ENCODE peak calls at places on chromosome X, in nine cellular contexts. One of them, this sample, is unnamed.

GRCh38 chrX:134172588-134173259 is 64.3 kb upstream of the CCDC160 start:
- DNase-seq in ACHN: no peak
- DNase-seq in activated T-cell treated with anti-CD3 and anti-CD28 coated beads, Interleukin-2, amount 50 U/mL, for 48 hours: peak
- DNase-seq in SK-N-DZ: no peak
- DNase-seq in activated CD8-positive, alpha-beta memory T cell treated with anti-CD3 and anti-CD28 coated beads for 4 hours: no peak
- DNase-seq in COLO829: no peak
- DNase-seq in sciatic nerve: peak
- DNase-seq in cerebellar cortex: no peak
- DNase-seq in heart left ventricle: peak
- DNase-seq in this sample: peak

GRCh38 chrX:78659955-78660354 is 827 bp upstream of the RTL3 start:
- DNase-seq in ACHN: no peak
- DNase-seq in activated T-cell treated with anti-CD3 and anti-CD28 coated beads, Interleukin-2, amount 50 U/mL, for 48 hours: no peak
- DNase-seq in SK-N-DZ: no peak
- DNase-seq in activated CD8-positive, alpha-beta memory T cell treated with anti-CD3 and anti-CD28 coated beads for 4 hours: no peak
- DNase-seq in COLO829: no peak
- DNase-seq in sciatic nerve: no peak
- DNase-seq in cerebellar cortex: no peak
- DNase-seq in heart left ventricle: no peak
- DNase-seq in this sample: no peak

GRCh38 chrX:41258871-41259270 is 75.1 kb upstream of the DDX3X start:
- DNase-seq in ACHN: no peak
- DNase-seq in activated T-cell treated with anti-CD3 and anti-CD28 coated beads, Interleukin-2, amount 50 U/mL, for 48 hours: no peak
- DNase-seq in SK-N-DZ: no peak
- DNase-seq in activated CD8-positive, alpha-beta memory T cell treated with anti-CD3 and anti-CD28 coated beads for 4 hours: no peak
- DNase-seq in COLO829: no peak
- DNase-seq in sciatic nerve: no peak
- DNase-seq in cerebellar cortex: no peak
- DNase-seq in heart left ventricle: no peak
- DNase-seq in this sample: no peak

GRCh38 chrX:115058276-115058675 is 40.9 kb upstream of the IL13RA2 start:
- DNase-seq in ACHN: no peak
- DNase-seq in activated T-cell treated with anti-CD3 and anti-CD28 coated beads, Interleukin-2, amount 50 U/mL, for 48 hours: no peak
- DNase-seq in SK-N-DZ: no peak
- DNase-seq in activated CD8-positive, alpha-beta memory T cell treated with anti-CD3 and anti-CD28 coated beads for 4 hours: no peak
- DNase-seq in COLO829: no peak
- DNase-seq in sciatic nerve: no peak
- DNase-seq in cerebellar cortex: no peak
- DNase-seq in heart left ventricle: peak
- DNase-seq in this sample: no peak

GRCh38 chrX:65697915-65698796 is 30.7 kb downstream of the MSN start:
- DNase-seq in ACHN: no peak
- DNase-seq in activated T-cell treated with anti-CD3 and anti-CD28 coated beads, Interleukin-2, amount 50 U/mL, for 48 hours: peak
- DNase-seq in SK-N-DZ: no peak
- DNase-seq in activated CD8-positive, alpha-beta memory T cell treated with anti-CD3 and anti-CD28 coated beads for 4 hours: peak
- DNase-seq in COLO829: peak
- DNase-seq in sciatic nerve: no peak
- DNase-seq in cerebellar cortex: no peak
- DNase-seq in heart left ventricle: peak
- DNase-seq in this sample: no peak

GRCh38 chrX:96372313-96373046 is 312.2 kb upstream of the DIAPH2 start:
- DNase-seq in ACHN: peak
- DNase-seq in activated T-cell treated with anti-CD3 and anti-CD28 coated beads, Interleukin-2, amount 50 U/mL, for 48 hours: no peak
- DNase-seq in SK-N-DZ: peak
- DNase-seq in activated CD8-positive, alpha-beta memory T cell treated with anti-CD3 and anti-CD28 coated beads for 4 hours: no peak
- DNase-seq in COLO829: peak
- DNase-seq in sciatic nerve: no peak
- DNase-seq in cerebellar cortex: peak
- DNase-seq in heart left ventricle: peak
- DNase-seq in this sample: peak

GRCh38 chrX:119682019-119682989 is 10.7 kb downstream of the SEPTIN6 start:
- DNase-seq in ACHN: no peak
- DNase-seq in activated T-cell treated with anti-CD3 and anti-CD28 coated beads, Interleukin-2, amount 50 U/mL, for 48 hours: peak
- DNase-seq in SK-N-DZ: no peak
- DNase-seq in activated CD8-positive, alpha-beta memory T cell treated with anti-CD3 and anti-CD28 coated beads for 4 hours: no peak
- DNase-seq in COLO829: no peak
- DNase-seq in sciatic nerve: no peak
- DNase-seq in cerebellar cortex: no peak
- DNase-seq in heart left ventricle: no peak
- DNase-seq in this sample: no peak

GRCh38 chrX:37879692-37880091 is 32.3 kb upstream of the DYNLT3 start:
- DNase-seq in ACHN: no peak
- DNase-seq in activated T-cell treated with anti-CD3 and anti-CD28 coated beads, Interleukin-2, amount 50 U/mL, for 48 hours: no peak
- DNase-seq in SK-N-DZ: no peak
- DNase-seq in activated CD8-positive, alpha-beta memory T cell treated with anti-CD3 and anti-CD28 coated beads for 4 hours: no peak
- DNase-seq in COLO829: no peak
- DNase-seq in sciatic nerve: no peak
- DNase-seq in cerebellar cortex: no peak
- DNase-seq in heart left ventricle: no peak
- DNase-seq in this sample: no peak

GRCh38 chrX:101759000-101759399 is 99.3 kb upstream of the ARMCX2 start:
- DNase-seq in ACHN: peak
- DNase-seq in activated T-cell treated with anti-CD3 and anti-CD28 coated beads, Interleukin-2, amount 50 U/mL, for 48 hours: peak
- DNase-seq in SK-N-DZ: peak
- DNase-seq in activated CD8-positive, alpha-beta memory T cell treated with anti-CD3 and anti-CD28 coated beads for 4 hours: no peak
- DNase-seq in COLO829: no peak
- DNase-seq in sciatic nerve: no peak
- DNase-seq in cerebellar cortex: peak
- DNase-seq in heart left ventricle: peak
- DNase-seq in this sample: no peak

GRCh38 chrX:143754183-143754582 is 33.6 kb upstream of the SPANXN2 start:
- DNase-seq in ACHN: no peak
- DNase-seq in activated T-cell treated with anti-CD3 and anti-CD28 coated beads, Interleukin-2, amount 50 U/mL, for 48 hours: no peak
- DNase-seq in SK-N-DZ: no peak
- DNase-seq in activated CD8-positive, alpha-beta memory T cell treated with anti-CD3 and anti-CD28 coated beads for 4 hours: no peak
- DNase-seq in COLO829: no peak
- DNase-seq in sciatic nerve: no peak
- DNase-seq in cerebellar cortex: no peak
- DNase-seq in heart left ventricle: no peak
- DNase-seq in this sample: no peak

GRCh38 chrX:105460366-105460765 is 239.9 kb upstream of the TEX13A start:
- DNase-seq in ACHN: no peak
- DNase-seq in activated T-cell treated with anti-CD3 and anti-CD28 coated beads, Interleukin-2, amount 50 U/mL, for 48 hours: no peak
- DNase-seq in SK-N-DZ: no peak
- DNase-seq in activated CD8-positive, alpha-beta memory T cell treated with anti-CD3 and anti-CD28 coated beads for 4 hours: no peak
- DNase-seq in COLO829: no peak
- DNase-seq in sciatic nerve: no peak
- DNase-seq in cerebellar cortex: no peak
- DNase-seq in heart left ventricle: no peak
- DNase-seq in this sample: no peak

GRCh38 chrX:134525086-134525792 is 65.3 kb downstream of the HPRT1 start:
- DNase-seq in ACHN: no peak
- DNase-seq in activated T-cell treated with anti-CD3 and anti-CD28 coated beads, Interleukin-2, amount 50 U/mL, for 48 hours: no peak
- DNase-seq in SK-N-DZ: no peak
- DNase-seq in activated CD8-positive, alpha-beta memory T cell treated with anti-CD3 and anti-CD28 coated beads for 4 hours: no peak
- DNase-seq in COLO829: no peak
- DNase-seq in sciatic nerve: no peak
- DNase-seq in cerebellar cortex: no peak
- DNase-seq in heart left ventricle: no peak
- DNase-seq in this sample: no peak

GRCh38 chrX:24282381-24283121 is 31.3 kb downstream of the SUPT20HL2 start:
- DNase-seq in ACHN: no peak
- DNase-seq in activated T-cell treated with anti-CD3 and anti-CD28 coated beads, Interleukin-2, amount 50 U/mL, for 48 hours: no peak
- DNase-seq in SK-N-DZ: peak
- DNase-seq in activated CD8-positive, alpha-beta memory T cell treated with anti-CD3 and anti-CD28 coated beads for 4 hours: no peak
- DNase-seq in COLO829: no peak
- DNase-seq in sciatic nerve: no peak
- DNase-seq in cerebellar cortex: no peak
- DNase-seq in heart left ventricle: no peak
- DNase-seq in this sample: no peak

GRCh38 chrX:106899276-106899675 is 3.9 kb downstream of the RIPPLY1 start:
- DNase-seq in ACHN: no peak
- DNase-seq in activated T-cell treated with anti-CD3 and anti-CD28 coated beads, Interleukin-2, amount 50 U/mL, for 48 hours: no peak
- DNase-seq in SK-N-DZ: no peak
- DNase-seq in activated CD8-positive, alpha-beta memory T cell treated with anti-CD3 and anti-CD28 coated beads for 4 hours: no peak
- DNase-seq in COLO829: no peak
- DNase-seq in sciatic nerve: no peak
- DNase-seq in cerebellar cortex: no peak
- DNase-seq in heart left ventricle: no peak
- DNase-seq in this sample: no peak

GRCh38 chrX:149937881-149938426 is 337 bp downstream of the EOLA2 start:
- DNase-seq in ACHN: peak
- DNase-seq in activated T-cell treated with anti-CD3 and anti-CD28 coated beads, Interleukin-2, amount 50 U/mL, for 48 hours: peak
- DNase-seq in SK-N-DZ: peak
- DNase-seq in activated CD8-positive, alpha-beta memory T cell treated with anti-CD3 and anti-CD28 coated beads for 4 hours: no peak
- DNase-seq in COLO829: no peak
- DNase-seq in sciatic nerve: peak
- DNase-seq in cerebellar cortex: peak
- DNase-seq in heart left ventricle: no peak
- DNase-seq in this sample: no peak

GRCh38 chrX:8960809-8961413 is 73.0 kb downstream of the FAM9B start:
- DNase-seq in ACHN: no peak
- DNase-seq in activated T-cell treated with anti-CD3 and anti-CD28 coated beads, Interleukin-2, amount 50 U/mL, for 48 hours: no peak
- DNase-seq in SK-N-DZ: no peak
- DNase-seq in activated CD8-positive, alpha-beta memory T cell treated with anti-CD3 and anti-CD28 coated beads for 4 hours: no peak
- DNase-seq in COLO829: no peak
- DNase-seq in sciatic nerve: no peak
- DNase-seq in cerebellar cortex: no peak
- DNase-seq in heart left ventricle: no peak
- DNase-seq in this sample: no peak

GRCh38 chrX:45295587-45295986 is 94.9 kb upstream of the DIPK2B start:
- DNase-seq in ACHN: peak
- DNase-seq in activated T-cell treated with anti-CD3 and anti-CD28 coated beads, Interleukin-2, amount 50 U/mL, for 48 hours: no peak
- DNase-seq in SK-N-DZ: no peak
- DNase-seq in activated CD8-positive, alpha-beta memory T cell treated with anti-CD3 and anti-CD28 coated beads for 4 hours: no peak
- DNase-seq in COLO829: peak
- DNase-seq in sciatic nerve: no peak
- DNase-seq in cerebellar cortex: no peak
- DNase-seq in heart left ventricle: no peak
- DNase-seq in this sample: no peak

GRCh38 chrX:73913580-73913979 is 350.6 kb downstream of the CHIC1 start:
- DNase-seq in ACHN: no peak
- DNase-seq in activated T-cell treated with anti-CD3 and anti-CD28 coated beads, Interleukin-2, amount 50 U/mL, for 48 hours: no peak
- DNase-seq in SK-N-DZ: no peak
- DNase-seq in activated CD8-positive, alpha-beta memory T cell treated with anti-CD3 and anti-CD28 coated beads for 4 hours: no peak
- DNase-seq in COLO829: peak
- DNase-seq in sciatic nerve: no peak
- DNase-seq in cerebellar cortex: no peak
- DNase-seq in heart left ventricle: peak
- DNase-seq in this sample: no peak

GRCh38 chrX:13669246-13669689 is 16.3 kb downstream of the TCEANC start:
- DNase-seq in ACHN: peak
- DNase-seq in activated T-cell treated with anti-CD3 and anti-CD28 coated beads, Interleukin-2, amount 50 U/mL, for 48 hours: peak
- DNase-seq in SK-N-DZ: no peak
- DNase-seq in activated CD8-positive, alpha-beta memory T cell treated with anti-CD3 and anti-CD28 coated beads for 4 hours: no peak
- DNase-seq in COLO829: peak
- DNase-seq in sciatic nerve: peak
- DNase-seq in cerebellar cortex: no peak
- DNase-seq in heart left ventricle: peak
- DNase-seq in this sample: no peak

GRCh38 chrX:41085883-41086626 is 810 bp downstream of the USP9X start:
- DNase-seq in ACHN: peak
- DNase-seq in activated T-cell treated with anti-CD3 and anti-CD28 coated beads, Interleukin-2, amount 50 U/mL, for 48 hours: peak
- DNase-seq in SK-N-DZ: peak
- DNase-seq in activated CD8-positive, alpha-beta memory T cell treated with anti-CD3 and anti-CD28 coated beads for 4 hours: peak
- DNase-seq in COLO829: no peak
- DNase-seq in sciatic nerve: peak
- DNase-seq in cerebellar cortex: peak
- DNase-seq in heart left ventricle: peak
- DNase-seq in this sample: peak

GRCh38 chrX:78886550-78886949 is 58.6 kb upstream of the P2RY10 start:
- DNase-seq in ACHN: peak
- DNase-seq in activated T-cell treated with anti-CD3 and anti-CD28 coated beads, Interleukin-2, amount 50 U/mL, for 48 hours: no peak
- DNase-seq in SK-N-DZ: no peak
- DNase-seq in activated CD8-positive, alpha-beta memory T cell treated with anti-CD3 and anti-CD28 coated beads for 4 hours: no peak
- DNase-seq in COLO829: peak
- DNase-seq in sciatic nerve: no peak
- DNase-seq in cerebellar cortex: no peak
- DNase-seq in heart left ventricle: no peak
- DNase-seq in this sample: no peak

GRCh38 chrX:96407043-96407442 is 277.6 kb upstream of the DIAPH2 start:
- DNase-seq in ACHN: no peak
- DNase-seq in activated T-cell treated with anti-CD3 and anti-CD28 coated beads, Interleukin-2, amount 50 U/mL, for 48 hours: no peak
- DNase-seq in SK-N-DZ: no peak
- DNase-seq in activated CD8-positive, alpha-beta memory T cell treated with anti-CD3 and anti-CD28 coated beads for 4 hours: no peak
- DNase-seq in COLO829: peak
- DNase-seq in sciatic nerve: no peak
- DNase-seq in cerebellar cortex: no peak
- DNase-seq in heart left ventricle: peak
- DNase-seq in this sample: no peak

GRCh38 chrX:70664726-70665125 is 220.1 kb downstream of the DLG3 start:
- DNase-seq in ACHN: peak
- DNase-seq in activated T-cell treated with anti-CD3 and anti-CD28 coated beads, Interleukin-2, amount 50 U/mL, for 48 hours: no peak
- DNase-seq in SK-N-DZ: peak
- DNase-seq in activated CD8-positive, alpha-beta memory T cell treated with anti-CD3 and anti-CD28 coated beads for 4 hours: no peak
- DNase-seq in COLO829: peak
- DNase-seq in sciatic nerve: no peak
- DNase-seq in cerebellar cortex: peak
- DNase-seq in heart left ventricle: no peak
- DNase-seq in this sample: peak

GRCh38 chrX:102042706-102043325 is 82.7 kb upstream of the TCEAL2 start:
- DNase-seq in ACHN: no peak
- DNase-seq in activated T-cell treated with anti-CD3 and anti-CD28 coated beads, Interleukin-2, amount 50 U/mL, for 48 hours: no peak
- DNase-seq in SK-N-DZ: no peak
- DNase-seq in activated CD8-positive, alpha-beta memory T cell treated with anti-CD3 and anti-CD28 coated beads for 4 hours: no peak
- DNase-seq in COLO829: no peak
- DNase-seq in sciatic nerve: no peak
- DNase-seq in cerebellar cortex: no peak
- DNase-seq in heart left ventricle: no peak
- DNase-seq in this sample: no peak

GRCh38 chrX:36804066-36804465 is 204.1 kb upstream of the FAM47C start:
- DNase-seq in ACHN: no peak
- DNase-seq in activated T-cell treated with anti-CD3 and anti-CD28 coated beads, Interleukin-2, amount 50 U/mL, for 48 hours: no peak
- DNase-seq in SK-N-DZ: no peak
- DNase-seq in activated CD8-positive, alpha-beta memory T cell treated with anti-CD3 and anti-CD28 coated beads for 4 hours: no peak
- DNase-seq in COLO829: no peak
- DNase-seq in sciatic nerve: no peak
- DNase-seq in cerebellar cortex: no peak
- DNase-seq in heart left ventricle: no peak
- DNase-seq in this sample: no peak

GRCh38 chrX:155645180-155645579 is 32.4 kb upstream of the TMLHE start:
- DNase-seq in ACHN: no peak
- DNase-seq in activated T-cell treated with anti-CD3 and anti-CD28 coated beads, Interleukin-2, amount 50 U/mL, for 48 hours: no peak
- DNase-seq in SK-N-DZ: no peak
- DNase-seq in activated CD8-positive, alpha-beta memory T cell treated with anti-CD3 and anti-CD28 coated beads for 4 hours: no peak
- DNase-seq in COLO829: no peak
- DNase-seq in sciatic nerve: no peak
- DNase-seq in cerebellar cortex: no peak
- DNase-seq in heart left ventricle: no peak
- DNase-seq in this sample: no peak

GRCh38 chrX:46624090-46624786 is 50.7 kb downstream of the CHST7 start:
- DNase-seq in ACHN: no peak
- DNase-seq in activated T-cell treated with anti-CD3 and anti-CD28 coated beads, Interleukin-2, amount 50 U/mL, for 48 hours: no peak
- DNase-seq in SK-N-DZ: no peak
- DNase-seq in activated CD8-positive, alpha-beta memory T cell treated with anti-CD3 and anti-CD28 coated beads for 4 hours: no peak
- DNase-seq in COLO829: no peak
- DNase-seq in sciatic nerve: no peak
- DNase-seq in cerebellar cortex: no peak
- DNase-seq in heart left ventricle: no peak
- DNase-seq in this sample: no peak

GRCh38 chrX:21770631-21771321 is 12.9 kb upstream of the SMPX start:
- DNase-seq in ACHN: no peak
- DNase-seq in activated T-cell treated with anti-CD3 and anti-CD28 coated beads, Interleukin-2, amount 50 U/mL, for 48 hours: no peak
- DNase-seq in SK-N-DZ: no peak
- DNase-seq in activated CD8-positive, alpha-beta memory T cell treated with anti-CD3 and anti-CD28 coated beads for 4 hours: no peak
- DNase-seq in COLO829: peak
- DNase-seq in sciatic nerve: no peak
- DNase-seq in cerebellar cortex: no peak
- DNase-seq in heart left ventricle: no peak
- DNase-seq in this sample: no peak

GRCh38 chrX:147917700-147918694 is 6.3 kb downstream of the FMR1 start:
- DNase-seq in ACHN: peak
- DNase-seq in activated T-cell treated with anti-CD3 and anti-CD28 coated beads, Interleukin-2, amount 50 U/mL, for 48 hours: no peak
- DNase-seq in SK-N-DZ: no peak
- DNase-seq in activated CD8-positive, alpha-beta memory T cell treated with anti-CD3 and anti-CD28 coated beads for 4 hours: no peak
- DNase-seq in COLO829: no peak
- DNase-seq in sciatic nerve: no peak
- DNase-seq in cerebellar cortex: no peak
- DNase-seq in heart left ventricle: no peak
- DNase-seq in this sample: no peak

GRCh38 chrX:56366901-56367300 is 134.7 kb downstream of the KLF8 start:
- DNase-seq in ACHN: no peak
- DNase-seq in activated T-cell treated with anti-CD3 and anti-CD28 coated beads, Interleukin-2, amount 50 U/mL, for 48 hours: no peak
- DNase-seq in SK-N-DZ: no peak
- DNase-seq in activated CD8-positive, alpha-beta memory T cell treated with anti-CD3 and anti-CD28 coated beads for 4 hours: no peak
- DNase-seq in COLO829: no peak
- DNase-seq in sciatic nerve: no peak
- DNase-seq in cerebellar cortex: no peak
- DNase-seq in heart left ventricle: no peak
- DNase-seq in this sample: no peak

GRCh38 chrX:26783512-26784225 is 567.7 kb downstream of the MAGEB5 start:
- DNase-seq in ACHN: peak
- DNase-seq in activated T-cell treated with anti-CD3 and anti-CD28 coated beads, Interleukin-2, amount 50 U/mL, for 48 hours: peak
- DNase-seq in SK-N-DZ: peak
- DNase-seq in activated CD8-positive, alpha-beta memory T cell treated with anti-CD3 and anti-CD28 coated beads for 4 hours: no peak
- DNase-seq in COLO829: peak
- DNase-seq in sciatic nerve: no peak
- DNase-seq in cerebellar cortex: peak
- DNase-seq in heart left ventricle: no peak
- DNase-seq in this sample: no peak